ENCODE peak calls at places on chromosomes 11 and 22, in four cellular contexts. G is A549, I is HCT116, V is K562. S is an unnamed sample.

GRCh38 chr11:84146826-84147225 is 860.7 kb upstream of the CCDC90B start:
- DNase-seq in G (no peak), I (no peak), V (no peak), S (no peak)

GRCh38 chr22:46067159-46068111 is 82.9 kb upstream of the PPARA start:
- DNase-seq in G (no peak), I (no peak), V (no peak), S (no peak)

GRCh38 chr11:297666-298405 is 1.5 kb downstream of the IFITM5 start:
- DNase-seq in G (no peak), I (no peak), V (peak), S (no peak)

GRCh38 chr11:34219862-34220490 is 114.5 kb downstream of the NAT10 start:
- DNase-seq in G (no peak), I (no peak), V (no peak), S (no peak)

GRCh38 chr22:41526802-41527799 is 17.2 kb downstream of the POLR3H start:
- DNase-seq in G (peak), I (no peak), V (peak), S (peak)

GRCh38 chr11:36002796-36003195 is 58.9 kb downstream of the LDLRAD3 start:
- DNase-seq in G (no peak), I (no peak), V (no peak), S (no peak)

GRCh38 chr11:19642185-19642591 is 70.4 kb upstream of the NAV2 start:
- DNase-seq in G (no peak), I (no peak), V (no peak), S (peak)

GRCh38 chr11:69433741-69434140 is 47.7 kb upstream of the LINC01488 start:
- DNase-seq in G (no peak), I (no peak), V (no peak), S (no peak)

GRCh38 chr11:131760191-131760951 is 390.0 kb downstream of the NTM start:
- DNase-seq in G (no peak), I (no peak), V (no peak), S (peak)

GRCh38 chr22:35839811-35840739 is 122.4 kb downstream of the APOL5 start:
- DNase-seq in G (peak), I (peak), V (peak), S (peak)

GRCh38 chr11:134261626-134262488 is 8.5 kb downstream of the ACAD8 start:
- DNase-seq in G (peak), I (peak), V (peak), S (peak)

GRCh38 chr11:45692808-45693453 is 27.5 kb upstream of the CHST1 start:
- DNase-seq in G (no peak), I (no peak), V (no peak), S (peak)

GRCh38 chr22:41642711-41643110 is 21.6 kb downstream of the XRCC6 start:
- DNase-seq in G (no peak), I (no peak), V (no peak), S (no peak)

GRCh38 chr11:16395601-16396000 is 39.3 kb upstream of the SOX6 start:
- DNase-seq in G (no peak), I (no peak), V (no peak), S (no peak)

GRCh38 chr11:68594123-68594522 is 90.2 kb upstream of the GAL start:
- DNase-seq in G (no peak), I (no peak), V (no peak), S (no peak)

GRCh38 chr11:80330302-80330701 is 889.5 kb upstream of the TENM4 start:
- DNase-seq in G (no peak), I (no peak), V (no peak), S (no peak)

GRCh38 chr11:19651654-19652053 is 61.0 kb upstream of the NAV2 start:
- DNase-seq in G (no peak), I (no peak), V (no peak), S (no peak)

DNA sequence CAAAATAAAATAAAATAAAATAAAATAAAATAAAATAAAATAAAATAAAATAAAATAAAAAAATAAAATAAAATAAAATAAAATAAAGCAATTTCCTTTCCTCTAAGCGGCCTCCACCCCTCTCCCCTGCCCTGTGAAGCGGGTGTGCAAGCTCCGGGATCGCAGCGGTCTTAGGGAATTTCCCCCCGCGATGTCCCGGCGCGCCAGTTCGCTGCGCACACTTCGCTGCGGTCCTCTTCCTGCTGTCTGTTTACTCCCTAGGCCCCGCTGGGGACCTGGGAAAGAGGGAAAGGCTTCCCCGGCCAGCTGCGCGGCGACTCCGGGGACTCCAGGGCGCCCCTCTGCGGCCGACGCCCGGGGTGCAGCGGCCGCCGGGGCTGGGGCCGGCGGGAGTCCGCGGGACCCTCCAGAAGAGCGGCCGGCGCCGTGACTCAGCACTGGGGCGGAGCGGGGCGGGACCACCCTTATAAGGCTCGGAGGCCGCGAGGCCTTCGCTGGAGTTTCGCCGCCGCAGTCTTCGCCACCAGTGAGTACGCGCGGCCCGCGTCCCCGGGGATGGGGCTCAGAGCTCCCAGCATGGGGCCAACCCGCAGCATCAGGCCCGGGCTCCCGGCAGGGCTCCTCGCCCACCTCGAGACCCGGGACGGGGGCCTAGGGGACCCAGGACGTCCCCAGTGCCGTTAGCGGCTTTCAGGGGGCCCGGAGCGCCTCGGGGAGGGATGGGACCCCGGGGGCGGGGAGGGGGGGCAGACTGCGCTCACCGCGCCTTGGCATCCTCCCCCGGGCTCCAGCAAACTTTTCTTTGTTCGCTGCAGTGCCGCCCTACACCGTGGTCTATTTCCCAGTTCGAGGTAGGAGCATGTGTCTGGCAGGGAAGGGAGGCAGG is at the start of gene GSTP1:
- DNase-seq in G (peak), I (peak), V (peak), S (peak)
- TF ChIP-seq POLR2A in G (peak), I (peak), V (peak), S (peak)

GRCh38 chr11:119209186-119209585 is 3.0 kb downstream of the CBL start:
- DNase-seq in G (no peak), I (no peak), V (no peak), S (no peak)

GRCh38 chr11:119206512-119207299 is 567 bp downstream of the CBL start:
- DNase-seq in G (no peak), I (no peak), V (peak), S (peak)

GRCh38 chr11:119207300-119207570 is 1.1 kb downstream of the CBL start:
- DNase-seq in G (no peak), I (no peak), V (no peak), S (peak)

GRCh38 chr11:119207607-119208006 is 1.5 kb downstream of the CBL start:
- DNase-seq in G (no peak), I (no peak), V (no peak), S (peak)

GRCh38 chr11:119210035-119210434 is 3.9 kb downstream of the CBL start:
- DNase-seq in G (no peak), I (no peak), V (no peak), S (peak)
- TF ChIP-seq MAX in G (no peak), I (no peak), V (no peak), S (no peak)

GRCh38 chr22:30246962-30247376 is 410 bp upstream of the LIF start:
- DNase-seq in G (no peak), I (no peak), V (no peak), S (no peak)

GRCh38 chr22:30245985-30246901 is at the start of gene LIF:
- DNase-seq in G (no peak), I (no peak), V (peak), S (no peak)

GRCh38 chr22:30248484-30248883 is 1.9 kb upstream of the LIF start:
- DNase-seq in G (no peak), I (no peak), V (no peak), S (no peak)

GRCh38 chr22:30247974-30248373 is 1.4 kb upstream of the LIF start:
- DNase-seq in G (no peak), I (no peak), V (no peak), S (no peak)

GRCh38 chr22:30247561-30247960 is 1.0 kb upstream of the LIF start:
- DNase-seq in G (no peak), I (no peak), V (no peak), S (no peak)
- TF ChIP-seq POLR2A in G (no peak), I (no peak), V (no peak), S (no peak)

DNA sequence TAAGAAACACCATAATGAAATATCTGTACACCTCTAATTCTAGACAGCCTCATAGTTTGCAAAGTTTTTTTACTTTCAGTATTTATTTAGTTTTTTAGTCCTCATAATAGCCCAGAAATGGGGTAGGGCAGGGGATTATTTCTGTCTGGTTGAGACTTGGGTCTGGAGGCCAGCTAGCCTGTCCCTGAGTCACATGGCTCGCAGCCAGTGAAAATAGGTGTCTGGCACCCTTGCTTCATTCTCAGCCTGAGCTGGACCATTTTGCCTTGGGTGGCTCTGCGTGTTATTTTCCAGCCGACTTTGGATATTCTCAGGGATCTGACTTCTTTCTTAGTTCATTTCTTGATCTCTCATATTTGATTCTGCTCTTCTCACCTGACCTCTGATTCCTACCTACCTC is 123.9 kb upstream of the NARS2 start:
- DNase-seq in G (no peak), I (no peak), V (no peak), S (no peak)
- TF ChIP-seq MAX in G (no peak), I (no peak), V (no peak), S (no peak)

GRCh38 chr11:113982306-113982705 is 7.4 kb downstream of the HTR3A start:
- DNase-seq in G (no peak), I (no peak), V (no peak), S (no peak)

GRCh38 chr11:113979427-113979826 is 4.5 kb downstream of the HTR3A start:
- DNase-seq in G (no peak), I (no peak), V (no peak), S (no peak)

GRCh38 chr11:113974741-113975470 is at the start of gene HTR3A:
- DNase-seq in G (no peak), I (peak), V (peak), S (peak)

GRCh38 chr11:113977071-113977490 is 2.2 kb downstream of the HTR3A start:
- DNase-seq in G (no peak), I (no peak), V (no peak), S (no peak)

DNA sequence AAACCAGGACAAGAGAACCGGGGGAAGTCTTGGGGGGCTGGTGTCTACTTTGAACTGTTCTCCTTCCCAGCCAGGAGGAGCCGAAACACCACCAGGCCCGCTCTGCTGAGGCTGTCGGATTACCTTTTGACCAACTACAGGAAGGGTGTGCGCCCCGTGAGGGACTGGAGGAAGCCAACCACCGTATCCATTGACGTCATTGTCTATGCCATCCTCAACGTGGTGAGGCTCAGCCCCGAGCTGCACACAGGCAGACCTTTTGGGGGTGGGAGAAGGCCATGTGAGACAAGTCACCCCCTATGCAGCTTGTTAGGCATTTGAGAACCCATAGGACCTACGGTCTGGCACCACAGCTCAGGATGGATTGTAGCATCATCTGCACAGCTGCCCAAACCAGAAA is 2.8 kb downstream of the HTR3A start:
- DNase-seq in G (no peak), I (no peak), V (no peak), S (no peak)
- TF ChIP-seq POLR2A in G (no peak), I (no peak), V (no peak), S (no peak)

S was measured in NB4.